ENCODE peak calls at places on chromosome 20, in five cellular contexts. F is lower leg skin; L is mammary epithelial cell; Q is stimulated activated CD8-positive, alpha-beta memory T cell treated with anti-CD3 and anti-CD28 coated beads, Interleukin-15, amount 100 ng/mL, for 1 hour; C is endothelial cell. M is an unnamed sample.

GRCh38 chr20:41058007-41058673 is 29.5 kb downstream of the TOP1 start:
- DNase-seq in F (no peak), C (no peak), Q (no peak), L (peak; percentile 64), M (no peak)

GRCh38 chr20:32077192-32077591 is 25.1 kb downstream of the HCK start:
- DNase-seq in L (no peak), C (no peak), Q (no peak), F (no peak), M (no peak)

GRCh38 chr20:44471481-44471882 is 4.2 kb upstream of the TTPAL start:
- DNase-seq in F (no peak), L (peak; percentile 60), Q (no peak), C (no peak), M (no peak)

GRCh38 chr20:35604444-35604750 is 11.2 kb upstream of the SPAG4 start:
- DNase-seq in Q (no peak), C (peak; percentile 43), F (no peak), L (no peak), M (no peak)

GRCh38 chr20:8601542-8601912 is 467.4 kb upstream of the PLCB4 start:
- DNase-seq in L (no peak), F (no peak), C (no peak), Q (no peak), M (no peak)

GRCh38 chr20:63950701-63951397 is 5.4 kb downstream of the UCKL1 start:
- DNase-seq in C (no peak), Q (no peak), F (no peak), L (no peak), M (no peak)

GRCh38 chr20:36784900-36785299 is 11.3 kb upstream of the DSN1 start:
- DNase-seq in F (no peak), Q (no peak), C (no peak), L (no peak), M (no peak)

GRCh38 chr20:63378626-63379025 is 17.5 kb upstream of the CHRNA4 start:
- DNase-seq in C (no peak), Q (no peak), F (no peak), L (no peak), M (no peak)

GRCh38 chr20:2246081-2246491 is 49.7 kb upstream of the TGM3 start:
- DNase-seq in C (no peak), Q (no peak), L (no peak), F (peak; percentile 23), M (peak; percentile 45)

GRCh38 chr20:16286601-16287000 is 286.6 kb downstream of the KIF16B start:
- DNase-seq in C (no peak), F (no peak), Q (no peak), L (no peak), M (no peak)

GRCh38 chr20:44019638-44020335 is 105.1 kb downstream of the TOX2 start:
- DNase-seq in Q (no peak), L (no peak), C (no peak), F (peak; percentile 64), M (no peak)

GRCh38 chr20:23159923-23160445 is 73.9 kb upstream of the CD93 start:
- DNase-seq in L (no peak), F (no peak), C (no peak), Q (no peak), M (no peak)

GRCh38 chr20:48657426-48658197 is 170.2 kb downstream of the PREX1 start:
- DNase-seq in F (peak; percentile 90), Q (peak; percentile 22), L (peak; percentile 54), C (peak; percentile 64), M (peak; percentile 86)

GRCh38 chr20:50036703-50037102 is 53.9 kb downstream of the SNAI1 start:
- DNase-seq in C (no peak), Q (no peak), F (no peak), L (no peak), M (no peak)

GRCh38 chr20:35015863-35016193 is 60.2 kb downstream of the MYH7B start:
- DNase-seq in L (no peak), C (no peak), F (no peak), Q (no peak), M (no peak)

GRCh38 chr20:15058836-15059235 is 721.4 kb upstream of the FLRT3 start:
- DNase-seq in C (no peak), Q (no peak), L (no peak), F (no peak), M (no peak)

GRCh38 chr20:61833807-61834610 is 231.7 kb downstream of the TAF4 start:
- DNase-seq in Q (no peak), C (no peak), L (no peak), F (no peak), M (no peak)

GRCh38 chr20:44629542-44629941 is 22.0 kb downstream of the ADA start:
- DNase-seq in F (no peak), C (no peak), Q (no peak), L (no peak), M (no peak)

GRCh38 chr20:38452880-38453624 is 17.9 kb upstream of the SNHG17 start:
- DNase-seq in Q (no peak), F (no peak), L (no peak), C (no peak), M (no peak)

GRCh38 chr20:48295966-48296421 is 510.7 kb upstream of the SULF2 start:
- DNase-seq in Q (no peak), F (no peak), L (no peak), C (no peak), M (no peak)

GRCh38 chr20:38165089-38165965 is at the start of gene TGM2:
- DNase-seq in F (peak; percentile 91), L (peak; percentile 71), Q (no peak), C (peak; percentile 77), M (peak; percentile 84)

M was measured in HEK293T.